ENCODE peak calls at places on chromosomes 11 and 22, in four cellular contexts. Q is K562, R is GM12878, T is HCT116. P is an unnamed sample.

GRCh38 chr11:116481126-116481644 is 291.6 kb downstream of the BUD13 start:
- DNase-seq in T (no peak), R (no peak), Q (no peak), P (no peak)

GRCh38 chr11:44694443-44694842 is 32.3 kb upstream of the TSPAN18 start:
- DNase-seq in Q (no peak), R (no peak), T (no peak), P (no peak)

GRCh38 chr22:36386900-36387663 is 685 bp downstream of the MYH9 start:
- DNase-seq in Q (peak; percentile 35), T (no peak), R (no peak), P (no peak)

GRCh38 chr22:30612789-30613188 is 5.8 kb downstream of the TCN2 start:
- DNase-seq in R (no peak), Q (peak; percentile 13), T (no peak), P (no peak)

GRCh38 chr11:29755474-29755873 is 261.4 kb downstream of the KCNA4 start:
- DNase-seq in T (no peak), R (no peak), Q (no peak), P (no peak)

GRCh38 chr22:26778372-26778771 is 121.0 kb downstream of the MIAT start:
- DNase-seq in Q (no peak), R (no peak), T (no peak), P (no peak)

GRCh38 chr11:71962428-71963038 is 33.7 kb downstream of the RNF121 start:
- DNase-seq in R (peak; percentile 53), T (no peak), Q (no peak), P (no peak)

GRCh38 chr22:31140746-31141145 is 438 bp upstream of the PLA2G3 start:
- DNase-seq in Q (no peak), T (no peak), R (no peak), P (no peak)

GRCh38 chr22:29306830-29307657 is 594 bp downstream of the GAS2L1 start:
- DNase-seq in T (no peak), R (no peak), Q (peak; percentile 81), P (no peak)

GRCh38 chr11:65439331-65440181 is 17.0 kb downstream of the NEAT1 start:
- DNase-seq in T (no peak), Q (no peak), R (no peak), P (no peak)

GRCh38 chr11:65584102-65584501 is 8.2 kb downstream of the EHBP1L1 start:
- DNase-seq in T (no peak), Q (no peak), R (no peak), P (no peak)

GRCh38 chr22:29343313-29343805 is 27.9 kb upstream of the RASL10A start:
- DNase-seq in R (no peak), Q (peak; percentile 14), T (no peak), P (peak; percentile 43)

GRCh38 chr11:63944987-63945386 is 6.2 kb downstream of the NAA40 start:
- DNase-seq in T (no peak), Q (no peak), R (no peak), P (no peak)

GRCh38 chr11:41201156-41201555 is 258.3 kb downstream of the LRRC4C start:
- DNase-seq in Q (peak; percentile 5), R (no peak), T (no peak), P (peak; percentile 14)

GRCh38 chr11:69915151-69915500 is 95.9 kb upstream of the FGF3 start:
- DNase-seq in T (no peak), R (no peak), Q (no peak), P (no peak)

GRCh38 chr11:27183672-27184457 is 143.2 kb downstream of the BBOX1 start:
- DNase-seq in R (peak; percentile 12), Q (peak; percentile 39), T (peak; percentile 51), P (peak; percentile 80)

GRCh38 chr11:128728767-128729587 is 35.1 kb downstream of the FLI1 start:
- DNase-seq in Q (no peak), T (no peak), R (no peak), P (no peak)

GRCh38 chr11:44595964-44596381 is 30.5 kb downstream of the CD82 start:
- DNase-seq in Q (no peak), R (no peak), T (no peak), P (no peak)

GRCh38 chr11:68582416-68583046 is 101.8 kb upstream of the GAL start:
- DNase-seq in R (no peak), Q (no peak), T (no peak), P (no peak)

GRCh38 chr22:19625331-19626041 is 88.8 kb upstream of the SEPTIN5 start:
- DNase-seq in R (no peak), Q (no peak), T (no peak), P (no peak)

GRCh38 chr22:19668748-19669147 is 45.6 kb upstream of the SEPTIN5 start:
- DNase-seq in Q (no peak), T (no peak), R (no peak), P (no peak)

GRCh38 chr11:14288189-14288935 is 70.6 kb downstream of the RRAS2 start:
- DNase-seq in R (no peak), T (no peak), Q (no peak), P (peak; percentile 61)

GRCh38 chr22:27783436-27784098 is 18.0 kb downstream of the MN1 start:
- DNase-seq in R (no peak), T (no peak), Q (no peak), P (no peak)

GRCh38 chr11:38594881-38595280 is 1996.8 kb upstream of the RAG2 start:
- DNase-seq in T (no peak), R (no peak), Q (peak; percentile 45), P (no peak)

GRCh38 chr22:47123827-47124442 is 361.5 kb downstream of the TBC1D22A start:
- DNase-seq in Q (no peak), R (no peak), T (no peak), P (no peak)

GRCh38 chr11:117815262-117815803 is 9.2 kb downstream of the FXYD2 start:
- DNase-seq in Q (no peak), R (peak; percentile 94), T (no peak), P (no peak)

GRCh38 chr11:78420796-78421209 is 3.2 kb upstream of the GAB2 start:
- DNase-seq in Q (no peak), R (no peak), T (no peak), P (no peak)

GRCh38 chr11:78417888-78418583 is 416 bp upstream of the GAB2 start:
- DNase-seq in T (peak; percentile 32), Q (peak; percentile 90), R (no peak), P (peak; percentile 90)

GRCh38 chr11:78418584-78419211 is 1.1 kb upstream of the GAB2 start:
- DNase-seq in R (no peak), T (no peak), Q (no peak), P (no peak)

GRCh38 chr11:78419327-78419726 is 1.7 kb upstream of the GAB2 start:
- DNase-seq in Q (no peak), T (no peak), R (no peak), P (no peak)

DNA sequence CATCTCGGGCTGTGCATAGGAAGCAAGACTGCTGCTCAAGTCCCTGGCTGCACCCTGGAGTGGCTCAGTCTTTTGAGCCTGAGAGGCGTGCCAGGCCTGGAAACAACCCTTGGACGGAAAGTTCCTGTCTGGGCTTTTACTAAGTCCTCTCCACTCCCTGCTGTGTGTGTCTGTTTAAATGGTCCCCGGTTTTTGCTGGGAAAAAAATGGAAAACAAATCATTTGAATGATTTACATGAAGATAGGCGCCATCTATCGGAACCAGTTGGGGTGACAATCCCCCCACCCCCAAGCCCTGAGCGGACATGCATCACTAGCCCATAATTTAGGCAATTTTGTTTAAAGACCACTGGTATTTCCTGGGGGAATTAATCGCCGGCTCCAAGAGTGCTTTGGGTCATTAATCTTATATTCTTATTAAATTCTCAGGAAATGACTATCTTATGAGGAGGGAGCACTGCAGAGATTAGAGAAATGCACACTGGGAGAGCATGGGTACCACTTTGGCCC is 2.7 kb upstream of the GAB2 start:
- DNase-seq in R (no peak), T (no peak), Q (peak; percentile 63), P (peak; percentile 52)
- TF ChIP-seq JUND in R (no peak), T (no peak), Q (no peak), P (no peak)

GRCh38 chr11:115214644-115215305 is 289.4 kb downstream of the CADM1 start:
- DNase-seq in T (no peak), R (no peak), Q (no peak), P (no peak)
- TF ChIP-seq JUND in T (no peak), R (no peak), Q (no peak), P (no peak)

GRCh38 chr22:20865331-20865730 is 6.5 kb downstream of the SNAP29 start:
- DNase-seq in T (no peak), Q (peak; percentile 41), R (no peak), P (no peak)
- TF ChIP-seq JUND in T (no peak), Q (no peak), R (no peak), P (no peak)

DNA sequence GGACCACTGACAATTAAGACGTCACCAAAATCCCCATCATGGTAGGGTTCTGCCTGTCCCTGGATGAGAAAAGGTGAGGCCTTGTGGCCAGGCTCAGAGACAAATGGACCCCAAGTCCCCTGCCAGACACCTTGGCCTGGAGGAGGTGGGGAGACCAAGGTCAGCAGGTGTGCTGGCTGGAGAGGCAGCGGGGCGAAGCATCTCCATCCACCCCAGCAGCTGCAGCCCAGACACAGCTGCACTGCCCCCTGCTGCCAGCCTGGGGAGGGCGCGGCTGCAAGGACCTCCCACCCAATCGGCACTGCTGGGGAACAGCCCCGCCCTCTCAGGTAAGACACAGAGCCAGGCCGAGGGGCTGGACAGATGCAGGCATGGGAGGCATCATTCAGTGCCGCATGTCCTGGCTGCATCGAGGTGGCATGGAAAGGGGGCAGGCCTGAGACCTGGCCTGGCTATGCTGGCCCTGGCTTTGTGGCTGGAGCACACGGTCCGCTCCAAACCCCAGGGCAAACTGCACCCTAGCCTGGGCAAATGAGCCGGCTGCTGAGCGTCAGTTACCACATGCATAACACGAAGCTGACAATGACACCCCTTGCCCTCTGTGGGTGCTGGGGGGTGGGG is 12.2 kb upstream of the MFNG start:
- DNase-seq in T (no peak), R (peak; percentile 15), Q (peak; percentile 79), P (no peak)
- TF ChIP-seq JUND in T (no peak), R (no peak), Q (no peak), P (no peak)

GRCh38 chr11:120223793-120224192 is 13.0 kb downstream of the OAF start:
- DNase-seq in R (no peak), Q (no peak), T (no peak), P (no peak)

GRCh38 chr11:120224872-120225371 is 14.1 kb downstream of the OAF start:
- DNase-seq in R (no peak), T (no peak), Q (no peak), P (no peak)

GRCh38 chr11:120225372-120225909 is 14.5 kb upstream of the POU2F3 start:
- DNase-seq in T (no peak), Q (no peak), R (no peak), P (no peak)

GRCh38 chr11:120222916-120223315 is 12.1 kb downstream of the OAF start:
- DNase-seq in R (no peak), Q (no peak), T (no peak), P (no peak)

DNA sequence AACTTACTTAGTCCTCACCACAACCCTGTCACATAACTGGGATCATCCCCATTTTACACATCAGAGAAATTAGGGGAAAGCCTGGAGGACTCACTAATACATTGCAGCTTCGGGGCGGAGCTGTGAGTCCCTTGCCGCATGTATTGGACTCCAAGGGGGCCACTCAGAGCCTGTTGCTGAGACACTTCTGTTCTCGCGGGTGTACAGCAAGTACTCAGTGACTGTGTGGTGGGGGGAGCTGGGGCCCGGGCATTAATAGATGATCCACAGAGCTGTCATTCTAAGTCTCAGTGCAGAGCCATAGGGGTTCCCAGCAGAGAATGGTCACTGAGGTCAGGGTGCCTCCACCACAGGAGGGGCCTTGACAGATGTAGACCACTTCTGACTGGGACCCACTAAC is 13.6 kb downstream of the OAF start:
- DNase-seq in T (no peak), Q (no peak), R (no peak), P (no peak)
- TF ChIP-seq JUND in T (no peak), Q (no peak), R (no peak), P (no peak)